ENCODE peak calls at places on chromosomes 3 and 15, in eight cellular contexts. N is hepatic stellate cell; Y is HCT116; S is MG63; I is SK-N-SH; X is NCI-H460; J is WTC11; W is stimulated activated CD4-positive, alpha-beta T cell treated with anti-CD3 and anti-CD28 coated beads, Interleukin-4, amount 100 ng/mL, for 1 hour. R is an unnamed sample.
A peak's percentile ranks its signal among the peaks of the same experiment; 100 is the strongest.

GRCh38 chr15:96340611-96341464 is 10.3 kb downstream of the NR2F2 start:
- DNase-seq in N (no peak), Y (no peak), S (peak; percentile 59), I (peak; percentile 83), X (no peak), J (peak; percentile 80), W (no peak), R (no peak)

GRCh38 chr3:4710191-4710590 is 217.0 kb downstream of the ITPR1 start:
- DNase-seq in N (no peak), Y (no peak), S (no peak), I (no peak), X (no peak), J (no peak), W (no peak), R (no peak)

GRCh38 chr3:24519368-24520100 is 24.9 kb upstream of the THRB start:
- DNase-seq in N (no peak), Y (no peak), S (no peak), I (no peak), X (no peak), J (peak; percentile 32), W (no peak), R (peak; percentile 29)

GRCh38 chr15:52657338-52657737 is 21.9 kb downstream of the ATOSA start:
- DNase-seq in N (peak; percentile 40), Y (no peak), S (peak; percentile 5), I (no peak), X (no peak), J (no peak), W (no peak), R (no peak)

GRCh38 chr3:80338366-80338765 is 570.6 kb upstream of the ROBO1 start:
- DNase-seq in N (no peak), Y (no peak), S (peak; percentile 34), I (no peak), X (no peak), J (no peak), W (no peak), R (no peak)

GRCh38 chr3:177930771-177931170 is 605.5 kb upstream of the KCNMB2 start:
- DNase-seq in N (no peak), Y (no peak), S (no peak), I (no peak), X (no peak), J (no peak), W (no peak), R (no peak)

GRCh38 chr3:96836153-96836915 is 21.9 kb downstream of the EPHA6 start:
- DNase-seq in N (no peak), Y (no peak), S (no peak), I (no peak), X (no peak), J (no peak), W (no peak), R (no peak)

GRCh38 chr15:101269479-101270223 is 7.6 kb downstream of the SELENOS start:
- DNase-seq in N (no peak), Y (no peak), S (peak; percentile 36), I (no peak), X (no peak), J (no peak), W (no peak), R (no peak)

GRCh38 chr15:70327328-70328136 is 229.8 kb upstream of the TLE3 start:
- DNase-seq in N (no peak), Y (no peak), S (peak; percentile 68), I (no peak), X (no peak), J (no peak), W (no peak), R (no peak)

GRCh38 chr15:67945951-67946700 is 106.3 kb upstream of the RNU6-1 start:
- DNase-seq in N (no peak), Y (no peak), S (peak; percentile 20), I (no peak), X (no peak), J (peak; percentile 60), W (no peak), R (peak; percentile 34)

GRCh38 chr15:68184616-68185470 is 20.3 kb downstream of the CALML4 start:
- DNase-seq in N (no peak), Y (no peak), S (no peak), I (peak; percentile 8), X (no peak), J (no peak), W (no peak), R (no peak)

GRCh38 chr15:40850576-40851112 is 6.8 kb downstream of the SPINT1 start:
- DNase-seq in N (no peak), Y (no peak), S (no peak), I (no peak), X (no peak), J (no peak), W (no peak), R (no peak)

GRCh38 chr3:129554356-129555120 is 11.6 kb downstream of the H1-8 start:
- DNase-seq in N (no peak), Y (no peak), S (no peak), I (no peak), X (no peak), J (no peak), W (no peak), R (no peak)

R was measured in LoVo.